ENCODE peak calls at places on chromosomes 2 and 18, in eight cellular contexts. One of them, this sample, is unnamed.

GRCh38 chr2:216691210-216691741 is 4.1 kb downstream of the IGFBP5 start:
- DNase-seq in NCI-H774: peak; percentile 85
- DNase-seq in NCI-H2171: peak; percentile 85
- DNase-seq in DMS153: peak; percentile 81
- DNase-seq in sciatic nerve: peak; percentile 94
- DNase-seq in left cardiac atrium: peak; percentile 88
- DNase-seq in AG08395: peak; percentile 78
- DNase-seq in AG09309: no peak
- DNase-seq in this sample: peak; percentile 79

GRCh38 chr2:65299246-65299645 is 71.6 kb downstream of the ACTR2 start:
- DNase-seq in left cardiac atrium: no peak
- DNase-seq in AG08395: no peak
- DNase-seq in AG09309: no peak
- DNase-seq in NCI-H2171: no peak
- DNase-seq in NCI-H774: no peak
- DNase-seq in sciatic nerve: no peak
- DNase-seq in DMS153: no peak
- DNase-seq in this sample: no peak

GRCh38 chr2:203830294-203831055 is 37.1 kb upstream of the CTLA4 start:
- DNase-seq in AG09309: no peak
- DNase-seq in left cardiac atrium: no peak
- DNase-seq in DMS153: no peak
- DNase-seq in NCI-H774: no peak
- DNase-seq in NCI-H2171: no peak
- DNase-seq in AG08395: no peak
- DNase-seq in sciatic nerve: no peak
- DNase-seq in this sample: no peak

GRCh38 chr2:98664323-98664722 is 55.9 kb downstream of the UNC50 start:
- DNase-seq in left cardiac atrium: no peak
- DNase-seq in AG08395: no peak
- DNase-seq in sciatic nerve: no peak
- DNase-seq in NCI-H774: no peak
- DNase-seq in AG09309: peak; percentile 11
- DNase-seq in DMS153: no peak
- DNase-seq in NCI-H2171: no peak
- DNase-seq in this sample: no peak

GRCh38 chr2:127200962-127201361 is 19.1 kb downstream of the CYP27C1 start:
- DNase-seq in AG08395: no peak
- DNase-seq in NCI-H774: no peak
- DNase-seq in left cardiac atrium: no peak
- DNase-seq in sciatic nerve: no peak
- DNase-seq in DMS153: no peak
- DNase-seq in NCI-H2171: no peak
- DNase-seq in AG09309: no peak
- DNase-seq in this sample: no peak

GRCh38 chr18:36086186-36086585 is 18.8 kb upstream of the RPRD1A start:
- DNase-seq in left cardiac atrium: no peak
- DNase-seq in DMS153: no peak
- DNase-seq in AG09309: no peak
- DNase-seq in NCI-H2171: no peak
- DNase-seq in NCI-H774: no peak
- DNase-seq in AG08395: no peak
- DNase-seq in sciatic nerve: no peak
- DNase-seq in this sample: no peak

GRCh38 chr2:239312741-239313246 is 88.0 kb downstream of the HDAC4 start:
- DNase-seq in AG08395: peak; percentile 15
- DNase-seq in DMS153: no peak
- DNase-seq in NCI-H2171: no peak
- DNase-seq in sciatic nerve: peak; percentile 59
- DNase-seq in left cardiac atrium: peak; percentile 33
- DNase-seq in AG09309: no peak
- DNase-seq in NCI-H774: no peak
- DNase-seq in this sample: no peak

GRCh38 chr2:190283783-190284182 is 35.8 kb downstream of the HIBCH start:
- DNase-seq in NCI-H774: no peak
- DNase-seq in sciatic nerve: no peak
- DNase-seq in left cardiac atrium: no peak
- DNase-seq in DMS153: no peak
- DNase-seq in AG09309: peak; percentile 21
- DNase-seq in NCI-H2171: no peak
- DNase-seq in AG08395: peak; percentile 27
- DNase-seq in this sample: no peak

GRCh38 chr2:173417341-173417740 is 62.7 kb downstream of the CDCA7 start:
- DNase-seq in AG09309: no peak
- DNase-seq in left cardiac atrium: no peak
- DNase-seq in NCI-H2171: no peak
- DNase-seq in NCI-H774: no peak
- DNase-seq in DMS153: no peak
- DNase-seq in AG08395: no peak
- DNase-seq in sciatic nerve: no peak
- DNase-seq in this sample: no peak

GRCh38 chr2:223941579-223942277 is 3.4 kb downstream of the WDFY1 start:
- DNase-seq in sciatic nerve: no peak
- DNase-seq in AG08395: peak; percentile 70
- DNase-seq in NCI-H2171: no peak
- DNase-seq in AG09309: peak; percentile 67
- DNase-seq in DMS153: no peak
- DNase-seq in NCI-H774: no peak
- DNase-seq in left cardiac atrium: no peak
- DNase-seq in this sample: no peak

GRCh38 chr2:225495706-225496105 is 96.2 kb downstream of the NYAP2 start:
- DNase-seq in left cardiac atrium: no peak
- DNase-seq in NCI-H774: no peak
- DNase-seq in DMS153: no peak
- DNase-seq in AG08395: no peak
- DNase-seq in NCI-H2171: no peak
- DNase-seq in sciatic nerve: no peak
- DNase-seq in AG09309: no peak
- DNase-seq in this sample: no peak

GRCh38 chr2:240430595-240430994 is 4.9 kb upstream of the GPC1 start:
- DNase-seq in left cardiac atrium: no peak
- DNase-seq in AG08395: no peak
- DNase-seq in AG09309: no peak
- DNase-seq in sciatic nerve: peak; percentile 49
- DNase-seq in DMS153: no peak
- DNase-seq in NCI-H774: no peak
- DNase-seq in NCI-H2171: no peak
- DNase-seq in this sample: no peak

GRCh38 chr2:174442546-174443510 is 44.0 kb downstream of the GPR155 start:
- DNase-seq in DMS153: no peak
- DNase-seq in AG08395: peak; percentile 90
- DNase-seq in sciatic nerve: no peak
- DNase-seq in AG09309: peak; percentile 45
- DNase-seq in NCI-H2171: no peak
- DNase-seq in left cardiac atrium: no peak
- DNase-seq in NCI-H774: no peak
- DNase-seq in this sample: no peak

GRCh38 chr18:24121625-24122024 is 17.2 kb upstream of the CABYR start:
- DNase-seq in AG09309: no peak
- DNase-seq in NCI-H774: no peak
- DNase-seq in NCI-H2171: no peak
- DNase-seq in left cardiac atrium: no peak
- DNase-seq in sciatic nerve: no peak
- DNase-seq in DMS153: no peak
- DNase-seq in AG08395: no peak
- DNase-seq in this sample: no peak

GRCh38 chr2:241268716-241269445 is 46.6 kb downstream of the HDLBP start:
- DNase-seq in NCI-H774: no peak
- DNase-seq in sciatic nerve: no peak
- DNase-seq in DMS153: no peak
- DNase-seq in AG08395: peak; percentile 64
- DNase-seq in AG09309: peak; percentile 11
- DNase-seq in left cardiac atrium: no peak
- DNase-seq in NCI-H2171: no peak
- DNase-seq in this sample: no peak

GRCh38 chr2:60392014-60392391 is 161.5 kb downstream of the BCL11A start:
- DNase-seq in sciatic nerve: no peak
- DNase-seq in AG08395: no peak
- DNase-seq in NCI-H2171: no peak
- DNase-seq in AG09309: no peak
- DNase-seq in DMS153: no peak
- DNase-seq in left cardiac atrium: no peak
- DNase-seq in NCI-H774: no peak
- DNase-seq in this sample: no peak

GRCh38 chr2:151905963-151906632 is 77.9 kb upstream of the ARL5A start:
- DNase-seq in NCI-H2171: no peak
- DNase-seq in left cardiac atrium: no peak
- DNase-seq in sciatic nerve: no peak
- DNase-seq in AG09309: no peak
- DNase-seq in NCI-H774: no peak
- DNase-seq in DMS153: no peak
- DNase-seq in AG08395: no peak
- DNase-seq in this sample: no peak

GRCh38 chr18:46034230-46034629 is 37.8 kb downstream of the PSTPIP2 start:
- DNase-seq in NCI-H774: no peak
- DNase-seq in DMS153: no peak
- DNase-seq in NCI-H2171: no peak
- DNase-seq in AG09309: peak; percentile 33
- DNase-seq in sciatic nerve: no peak
- DNase-seq in left cardiac atrium: no peak
- DNase-seq in AG08395: no peak
- DNase-seq in this sample: no peak

GRCh38 chr18:36572135-36572856 is 256.5 kb downstream of the TPGS2 start:
- DNase-seq in AG08395: peak; percentile 67
- DNase-seq in AG09309: peak; percentile 27
- DNase-seq in left cardiac atrium: no peak
- DNase-seq in sciatic nerve: no peak
- DNase-seq in NCI-H774: no peak
- DNase-seq in DMS153: no peak
- DNase-seq in NCI-H2171: no peak
- DNase-seq in this sample: peak; percentile 44

GRCh38 chr18:67428148-67428547 is 88.4 kb downstream of the DSEL start:
- DNase-seq in NCI-H774: no peak
- DNase-seq in sciatic nerve: no peak
- DNase-seq in AG09309: no peak
- DNase-seq in AG08395: no peak
- DNase-seq in left cardiac atrium: no peak
- DNase-seq in NCI-H2171: no peak
- DNase-seq in DMS153: no peak
- DNase-seq in this sample: no peak

GRCh38 chr2:188984126-188984525 is 10.0 kb downstream of the COL3A1 start:
- DNase-seq in NCI-H2171: no peak
- DNase-seq in AG08395: peak; percentile 30
- DNase-seq in sciatic nerve: no peak
- DNase-seq in AG09309: no peak
- DNase-seq in left cardiac atrium: no peak
- DNase-seq in DMS153: no peak
- DNase-seq in NCI-H774: no peak
- DNase-seq in this sample: no peak

GRCh38 chr18:48948112-48949050 is 2.4 kb downstream of the SMAD7 start:
- DNase-seq in AG09309: no peak
- DNase-seq in AG08395: no peak
- DNase-seq in DMS153: no peak
- DNase-seq in NCI-H2171: no peak
- DNase-seq in NCI-H774: no peak
- DNase-seq in sciatic nerve: peak; percentile 71
- DNase-seq in left cardiac atrium: peak; percentile 71
- DNase-seq in this sample: no peak

GRCh38 chr18:56298935-56299334 is 339.5 kb downstream of the TXNL1 start:
- DNase-seq in AG09309: no peak
- DNase-seq in left cardiac atrium: no peak
- DNase-seq in NCI-H774: no peak
- DNase-seq in sciatic nerve: no peak
- DNase-seq in DMS153: no peak
- DNase-seq in AG08395: peak; percentile 15
- DNase-seq in NCI-H2171: no peak
- DNase-seq in this sample: no peak

GRCh38 chr2:168849610-168850009 is 40.6 kb downstream of the SPC25 start:
- DNase-seq in NCI-H774: no peak
- DNase-seq in left cardiac atrium: peak; percentile 29
- DNase-seq in DMS153: no peak
- DNase-seq in AG09309: no peak
- DNase-seq in AG08395: peak; percentile 19
- DNase-seq in sciatic nerve: no peak
- DNase-seq in NCI-H2171: peak; percentile 83
- DNase-seq in this sample: no peak

GRCh38 chr2:98448441-98449145 is 3.9 kb downstream of the INPP4A start:
- DNase-seq in AG09309: no peak
- DNase-seq in NCI-H774: no peak
- DNase-seq in left cardiac atrium: no peak
- DNase-seq in NCI-H2171: no peak
- DNase-seq in DMS153: no peak
- DNase-seq in sciatic nerve: no peak
- DNase-seq in AG08395: no peak
- DNase-seq in this sample: no peak

GRCh38 chr2:84894758-84895520 is 10.5 kb upstream of the TMSB10 start:
- DNase-seq in DMS153: no peak
- DNase-seq in NCI-H774: no peak
- DNase-seq in NCI-H2171: peak; percentile 17
- DNase-seq in left cardiac atrium: no peak
- DNase-seq in AG09309: no peak
- DNase-seq in AG08395: peak; percentile 25
- DNase-seq in sciatic nerve: no peak
- DNase-seq in this sample: no peak

GRCh38 chr2:231321556-231322334 is 73.8 kb upstream of the B3GNT7 start:
- DNase-seq in DMS153: no peak
- DNase-seq in NCI-H2171: no peak
- DNase-seq in AG09309: no peak
- DNase-seq in left cardiac atrium: peak; percentile 46
- DNase-seq in AG08395: no peak
- DNase-seq in sciatic nerve: peak; percentile 70
- DNase-seq in NCI-H774: no peak
- DNase-seq in this sample: no peak

GRCh38 chr2:69955029-69955428 is 6.4 kb downstream of the ASPRV1 start:
- DNase-seq in AG09309: no peak
- DNase-seq in left cardiac atrium: no peak
- DNase-seq in NCI-H774: no peak
- DNase-seq in NCI-H2171: no peak
- DNase-seq in DMS153: no peak
- DNase-seq in sciatic nerve: no peak
- DNase-seq in AG08395: no peak
- DNase-seq in this sample: no peak

GRCh38 chr18:54671291-54671881 is 80.3 kb downstream of the DYNAP start:
- DNase-seq in sciatic nerve: no peak
- DNase-seq in left cardiac atrium: no peak
- DNase-seq in NCI-H2171: no peak
- DNase-seq in DMS153: no peak
- DNase-seq in NCI-H774: peak; percentile 38
- DNase-seq in AG09309: no peak
- DNase-seq in AG08395: peak; percentile 28
- DNase-seq in this sample: no peak

GRCh38 chr2:142883526-142883925 is 6.1 kb downstream of the KYNU start:
- DNase-seq in left cardiac atrium: no peak
- DNase-seq in DMS153: no peak
- DNase-seq in AG09309: no peak
- DNase-seq in sciatic nerve: no peak
- DNase-seq in AG08395: no peak
- DNase-seq in NCI-H2171: no peak
- DNase-seq in NCI-H774: no peak
- DNase-seq in this sample: no peak

GRCh38 chr2:102735431-102736130 is 26.2 kb upstream of the TMEM182 start:
- DNase-seq in left cardiac atrium: no peak
- DNase-seq in AG09309: no peak
- DNase-seq in NCI-H2171: no peak
- DNase-seq in DMS153: no peak
- DNase-seq in AG08395: no peak
- DNase-seq in NCI-H774: peak; percentile 26
- DNase-seq in sciatic nerve: no peak
- DNase-seq in this sample: peak; percentile 5

GRCh38 chr2:108377815-108378630 is at the start of gene SULT1C4:
- DNase-seq in NCI-H2171: no peak
- DNase-seq in NCI-H774: no peak
- DNase-seq in DMS153: no peak
- DNase-seq in AG08395: no peak
- DNase-seq in sciatic nerve: peak; percentile 84
- DNase-seq in left cardiac atrium: peak; percentile 71
- DNase-seq in AG09309: no peak
- DNase-seq in this sample: peak; percentile 4

GRCh38 chr18:76203552-76203951 is 291.5 kb downstream of the ZNF516 start:
- DNase-seq in sciatic nerve: no peak
- DNase-seq in DMS153: no peak
- DNase-seq in AG09309: no peak
- DNase-seq in left cardiac atrium: no peak
- DNase-seq in AG08395: no peak
- DNase-seq in NCI-H774: no peak
- DNase-seq in NCI-H2171: no peak
- DNase-seq in this sample: no peak

GRCh38 chr2:155095613-155096012 is 397.1 kb downstream of the KCNJ3 start:
- DNase-seq in DMS153: no peak
- DNase-seq in NCI-H2171: no peak
- DNase-seq in left cardiac atrium: no peak
- DNase-seq in AG08395: no peak
- DNase-seq in sciatic nerve: no peak
- DNase-seq in AG09309: no peak
- DNase-seq in NCI-H774: no peak
- DNase-seq in this sample: no peak